ENCODE peak calls at places on chromosomes 11 and 22, in eight cellular contexts. One of them, this sample, is unnamed.

GRCh38 chr22:20437253-20438065 is at the start of gene SCARF2:
- DNase-seq in ureter: peak
- DNase-seq in astrocyte of the cerebellum: peak
- DNase-seq in COR-L47: peak
- DNase-seq in OCI-M1: no peak
- DNase-seq in LoVo: no peak
- DNase-seq in GM04504: peak
- DNase-seq in GM12865: no peak
- DNase-seq in this sample: no peak

GRCh38 chr22:41825376-41825775 is 7.5 kb upstream of the SREBF2 start:
- DNase-seq in ureter: no peak
- DNase-seq in astrocyte of the cerebellum: no peak
- DNase-seq in COR-L47: no peak
- DNase-seq in OCI-M1: no peak
- DNase-seq in LoVo: no peak
- DNase-seq in GM04504: no peak
- DNase-seq in GM12865: no peak
- DNase-seq in this sample: no peak

GRCh38 chr22:33405194-33405593 is 347.0 kb upstream of the SYN3 start:
- DNase-seq in ureter: no peak
- DNase-seq in astrocyte of the cerebellum: no peak
- DNase-seq in COR-L47: no peak
- DNase-seq in OCI-M1: peak
- DNase-seq in LoVo: no peak
- DNase-seq in GM04504: no peak
- DNase-seq in GM12865: no peak
- DNase-seq in this sample: no peak

GRCh38 chr11:40187092-40187403 is 1272.4 kb downstream of the LRRC4C start:
- DNase-seq in ureter: no peak
- DNase-seq in astrocyte of the cerebellum: no peak
- DNase-seq in COR-L47: no peak
- DNase-seq in OCI-M1: no peak
- DNase-seq in LoVo: no peak
- DNase-seq in GM04504: no peak
- DNase-seq in GM12865: no peak
- DNase-seq in this sample: no peak

GRCh38 chr11:60265373-60266214 is 14.9 kb upstream of the MS4A4A start:
- DNase-seq in ureter: no peak
- DNase-seq in astrocyte of the cerebellum: peak
- DNase-seq in COR-L47: peak
- DNase-seq in OCI-M1: peak
- DNase-seq in LoVo: peak
- DNase-seq in GM04504: no peak
- DNase-seq in GM12865: peak
- DNase-seq in this sample: peak

GRCh38 chr11:834371-835316 is 1.9 kb downstream of the CD151 start:
- DNase-seq in ureter: no peak
- DNase-seq in astrocyte of the cerebellum: no peak
- DNase-seq in COR-L47: no peak
- DNase-seq in OCI-M1: no peak
- DNase-seq in LoVo: no peak
- DNase-seq in GM04504: no peak
- DNase-seq in GM12865: no peak
- DNase-seq in this sample: peak

GRCh38 chr22:44172370-44173108 is 8.2 kb upstream of the PARVG start:
- DNase-seq in ureter: no peak
- DNase-seq in astrocyte of the cerebellum: no peak
- DNase-seq in COR-L47: peak
- DNase-seq in OCI-M1: peak
- DNase-seq in LoVo: no peak
- DNase-seq in GM04504: no peak
- DNase-seq in GM12865: peak
- DNase-seq in this sample: peak

GRCh38 chr11:65574963-65575567 is 788 bp upstream of the EHBP1L1 start:
- DNase-seq in ureter: no peak
- DNase-seq in astrocyte of the cerebellum: no peak
- DNase-seq in COR-L47: peak
- DNase-seq in OCI-M1: peak
- DNase-seq in LoVo: peak
- DNase-seq in GM04504: no peak
- DNase-seq in GM12865: no peak
- DNase-seq in this sample: peak